ENCODE peak calls at places on chromosomes 11 and 22, in four cellular contexts. V is choroid plexus epithelial cell, K is cardiac muscle cell, T is colonic mucosa. X is an unnamed sample.

GRCh38 chr11:67265633-67266423 is 445 bp upstream of the GRK2 start:
- DNase-seq in V (peak), T (peak), K (peak), X (peak)

GRCh38 chr11:14373941-14374646 is 15.1 kb upstream of the RRAS2 start:
- DNase-seq in T (no peak), K (no peak), V (peak), X (peak)

GRCh38 chr11:82714346-82715174 is 19.1 kb downstream of the FAM181B start:
- DNase-seq in V (no peak), K (no peak), T (no peak), X (no peak)

GRCh38 chr11:12413141-12414055 is 36.0 kb downstream of the PARVA start:
- DNase-seq in T (no peak), K (no peak), V (no peak), X (no peak)

GRCh38 chr11:72869845-72870244 is 55.6 kb downstream of the ATG16L2 start:
- DNase-seq in T (no peak), V (no peak), K (no peak), X (no peak)

GRCh38 chr11:121318848-121319834 is 26.6 kb downstream of the SC5D start:
- DNase-seq in V (peak), T (no peak), K (peak), X (peak)

GRCh38 chr11:129853508-129854228 is 38.0 kb downstream of the TMEM45B start:
- DNase-seq in V (peak), T (peak), K (no peak), X (peak)

GRCh38 chr22:31039393-31039792 is 41.7 kb upstream of the SMTN start:
- DNase-seq in K (no peak), V (peak), T (no peak), X (peak)

GRCh38 chr11:7651140-7651551 is 22.2 kb downstream of the CYB5R2 start:
- DNase-seq in V (no peak), K (no peak), T (no peak), X (peak)

GRCh38 chr11:106238704-106239360 is 161.4 kb downstream of the AASDHPPT start:
- DNase-seq in K (no peak), T (no peak), V (no peak), X (no peak)

GRCh38 chr11:45665206-45665932 is at the start of gene CHST1:
- DNase-seq in K (peak), V (peak), T (peak), X (peak)

GRCh38 chr11:107043242-107043991 is 25.1 kb upstream of the GUCY1A2 start:
- DNase-seq in T (no peak), V (peak), K (no peak), X (peak)

GRCh38 chr22:39454385-39454871 is 2.4 kb upstream of the MGAT3 start:
- DNase-seq in V (no peak), T (peak), K (no peak), X (peak)

GRCh38 chr22:29263791-29264216 is 4.0 kb downstream of the RHBDD3 start:
- DNase-seq in T (no peak), V (no peak), K (no peak), X (no peak)

GRCh38 chr11:11148598-11148997 is 204.5 kb downstream of the CSNK2A3 start:
- DNase-seq in T (no peak), V (no peak), K (no peak), X (no peak)

GRCh38 chr11:10931761-10932700 is 74.2 kb upstream of the ZBED5 start:
- DNase-seq in T (peak), V (no peak), K (peak), X (no peak)

GRCh38 chr11:32391479-32391878 is 43.9 kb downstream of the WT1 start:
- DNase-seq in K (no peak), T (no peak), V (no peak), X (no peak)
- H3K4me3 ChIP-seq in K (no peak), T (no peak), V (no peak), X (no peak)

GRCh38 chr11:16745950-16746349 is 7.5 kb downstream of the C11orf58 start:
- DNase-seq in V (no peak), T (no peak), K (no peak), X (no peak)
- TF ChIP-seq CTCF in V (no peak), T (no peak), K (no peak), X (no peak)

GRCh38 chr11:70661763-70662501 is 263.6 kb downstream of the CTTN start:
- DNase-seq in V (no peak), T (no peak), K (peak), X (no peak)
- H3K4me3 ChIP-seq in V (no peak), T (no peak), K (peak), X (peak)

GRCh38 chr22:42519544-42520237 is at the start of gene RRP7A:
- DNase-seq in V (peak), T (peak), K (peak), X (peak)
- TF ChIP-seq CTCF in V (no peak), T (no peak), K (no peak), X (no peak)

DNA sequence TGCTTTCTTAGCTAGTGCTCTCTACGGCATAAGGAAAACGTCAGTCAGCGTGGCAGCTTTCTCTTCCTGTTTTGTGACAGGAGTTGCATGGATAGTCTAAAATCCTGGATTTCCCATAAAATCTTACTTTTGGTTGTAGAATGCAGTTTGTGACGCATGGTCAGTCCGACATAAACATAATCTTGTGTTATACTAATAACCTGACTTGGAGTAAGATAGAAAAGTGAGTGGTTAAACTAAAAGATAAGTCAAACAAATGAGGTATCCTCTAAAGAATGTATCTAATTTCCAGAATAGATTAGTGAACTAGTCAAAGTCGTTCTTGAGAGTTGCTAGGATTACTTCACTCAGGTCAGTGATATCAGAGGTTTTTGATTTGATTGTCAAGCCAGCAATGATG is 157.6 kb downstream of the PGR start:
- DNase-seq in T (no peak), K (no peak), V (no peak), X (peak)
- H3K4me3 ChIP-seq in T (no peak), K (no peak), V (no peak), X (no peak)

DNA sequence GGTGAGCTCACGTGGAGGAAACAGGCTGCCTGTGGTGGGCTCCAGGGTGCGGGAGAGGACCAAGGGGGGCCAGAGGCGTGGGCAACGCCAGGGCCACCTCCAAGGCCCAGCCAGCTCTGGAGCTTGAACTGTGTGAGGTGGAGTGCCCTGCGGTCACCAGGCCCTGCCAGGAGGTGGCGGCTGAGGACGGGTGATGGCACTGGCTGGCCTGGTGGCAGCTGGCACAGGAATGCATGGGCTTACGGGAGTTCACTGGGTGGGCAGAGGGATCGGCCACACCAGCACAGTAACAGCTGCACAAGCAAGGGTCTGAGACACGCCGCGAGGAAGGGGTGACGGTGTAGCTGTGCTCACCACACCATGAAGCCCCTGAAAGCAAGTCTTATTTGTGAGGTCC is 15.8 kb downstream of the TOLLIP start:
- DNase-seq in T (no peak), K (no peak), V (no peak), X (no peak)
- TF ChIP-seq CTCF in T (peak), K (peak), V (no peak), X (peak)